ENCODE peak calls at places on chromosomes 4 and X, in nine cellular contexts. J is mesendoderm; G is uterus; V is body of pancreas; A is cardiac muscle cell; U is psoas muscle; B is effector memory CD4-positive, alpha-beta T cell; T is adrenal gland; H is adipocyte. E is an unnamed sample.

GRCh38 chr4:42653606-42654560 is 3.0 kb downstream of the ATP8A1 start:
- DNase-seq in J (no peak), G (no peak), V (peak; percentile 23), A (no peak), U (no peak), B (no peak), T (peak; percentile 23), H (no peak), E (no peak)

GRCh38 chr4:2159931-2160330 is 82.0 kb downstream of the HAUS3 start:
- DNase-seq in J (peak; percentile 12), G (no peak), V (no peak), A (peak; percentile 22), U (no peak), B (no peak), T (no peak), H (no peak), E (no peak)

GRCh38 chrX:100447563-100448397 is 37.7 kb upstream of the PCDH19 start:
- DNase-seq in J (peak; percentile 55), G (peak; percentile 17), V (peak; percentile 52), A (peak; percentile 38), U (peak; percentile 29), B (no peak), T (peak; percentile 30), H (peak; percentile 54), E (no peak)

GRCh38 chr4:86664959-86665358 is 70.8 kb downstream of the PTPN13 start:
- DNase-seq in J (peak; percentile 30), G (no peak), V (no peak), A (peak; percentile 84), U (no peak), B (no peak), T (no peak), H (peak; percentile 35), E (no peak)

GRCh38 chrX:53086464-53086863 is 4.3 kb downstream of the TSPYL2 start:
- DNase-seq in J (no peak), G (peak; percentile 67), V (peak; percentile 81), A (peak; percentile 59), U (no peak), B (no peak), T (peak; percentile 86), H (no peak), E (no peak)

GRCh38 chr4:85496933-85497332 is 22.0 kb downstream of the ARHGAP24 start:
- DNase-seq in J (no peak), G (no peak), V (no peak), A (peak; percentile 68), U (no peak), B (no peak), T (no peak), H (peak; percentile 76), E (no peak)

GRCh38 chr4:8730159-8730558 is 137.6 kb downstream of the CPZ start:
- DNase-seq in J (no peak), G (no peak), V (no peak), A (no peak), U (no peak), B (no peak), T (no peak), H (no peak), E (no peak)

GRCh38 chr4:169009281-169010124 is 552 bp downstream of the CBR4 start:
- DNase-seq in J (peak; percentile 75), G (peak; percentile 74), V (peak; percentile 76), A (peak; percentile 68), U (peak; percentile 63), B (peak; percentile 38), T (peak; percentile 66), H (peak; percentile 71), E (peak; percentile 33)

GRCh38 chr4:21728231-21728758 is 220.3 kb downstream of the KCNIP4 start:
- DNase-seq in J (no peak), G (no peak), V (no peak), A (no peak), U (no peak), B (no peak), T (no peak), H (no peak), E (no peak)

GRCh38 chr4:21733894-21734630 is 214.5 kb downstream of the KCNIP4 start:
- DNase-seq in J (no peak), G (no peak), V (no peak), A (no peak), U (no peak), B (no peak), T (no peak), H (no peak), E (no peak)
- H3K4me3 ChIP-seq in J (no peak overlapping the region), G (no peak overlapping the region), V (no peak overlapping the region), A (no peak overlapping the region), U (no peak overlapping the region), B (no peak overlapping the region), T (no peak overlapping the region), H (no peak overlapping the region), E (no peak overlapping the region)

GRCh38 chrX:153939573-153939972 is 4.7 kb upstream of the NAA10 start:
- DNase-seq in J (no peak), G (no peak), V (no peak), A (no peak), U (no peak), B (no peak), T (no peak), H (no peak), E (no peak)

GRCh38 chrX:153937056-153937455 is 2.2 kb upstream of the NAA10 start:
- DNase-seq in J (no peak), G (no peak), V (no peak), A (no peak), U (no peak), B (no peak), T (no peak), H (no peak), E (no peak)

GRCh38 chrX:153941331-153942252 is 2.9 kb downstream of the RENBP start:
- DNase-seq in J (peak; percentile 59), G (no peak), V (no peak), A (no peak), U (no peak), B (no peak), T (no peak), H (no peak), E (no peak)

GRCh38 chrX:153935326-153935851 is 552 bp upstream of the NAA10 start:
- DNase-seq in J (peak; percentile 42), G (no peak), V (no peak), A (no peak), U (no peak), B (no peak), T (no peak), H (no peak), E (no peak)

DNA sequence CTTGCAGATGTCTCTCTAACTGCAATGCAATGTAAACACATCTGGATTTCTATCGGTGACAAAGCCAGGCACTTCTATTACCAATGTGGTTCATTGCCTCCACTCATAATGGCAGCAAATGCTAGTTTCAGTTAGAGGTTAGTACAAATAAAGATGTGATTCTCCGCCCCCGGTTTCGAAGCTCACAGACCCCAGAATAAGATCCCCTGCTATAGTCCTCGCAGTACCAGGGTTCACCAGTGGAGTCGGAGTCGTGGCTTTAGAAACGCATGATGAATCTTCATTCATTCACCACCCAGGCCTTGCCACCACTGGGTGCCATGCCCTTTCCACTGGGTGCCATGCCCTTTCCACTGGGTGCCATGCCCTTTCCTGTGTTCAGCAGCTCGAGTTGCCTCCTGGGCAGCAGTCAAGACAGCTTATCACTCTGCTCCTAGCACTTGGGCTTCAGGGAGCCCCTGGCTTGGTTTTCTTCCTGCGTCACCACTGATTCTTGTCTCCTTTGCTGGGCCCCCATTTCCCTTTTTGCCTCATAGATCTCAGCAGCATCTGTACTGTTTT is 3.5 kb upstream of the NAA10 start:
- DNase-seq in J (no peak), G (no peak), V (no peak), A (no peak), U (no peak), B (no peak), T (no peak), H (no peak), E (no peak)
- H3K4me1 ChIP-seq in J (no peaks in the 10 kb centered on the region), G (no peaks in the 10 kb centered on the region), V (peaks cover 7% of the 10 kb centered on the region), A (no peaks in the 10 kb centered on the region), U (peaks cover 14% of the 10 kb centered on the region), B (peaks cover 2% of the 10 kb centered on the region), T (peaks cover 16% of the 10 kb centered on the region), H (peaks cover 3% of the 10 kb centered on the region), E (peaks cover 17% of the 10 kb centered on the region)

GRCh38 chr4:24322986-24323385 is 261.4 kb downstream of the DHX15 start:
- DNase-seq in J (peak; percentile 18), G (no peak), V (no peak), A (no peak), U (no peak), B (no peak), T (no peak), H (no peak), E (no peak)

GRCh38 chr4:24322517-24322916 is 261.8 kb downstream of the DHX15 start:
- DNase-seq in J (peak; percentile 67), G (no peak), V (no peak), A (no peak), U (no peak), B (no peak), T (no peak), H (no peak), E (no peak)

GRCh38 chr4:24321637-24322036 is 262.7 kb downstream of the DHX15 start:
- DNase-seq in J (peak; percentile 47), G (no peak), V (no peak), A (no peak), U (no peak), B (no peak), T (no peak), H (no peak), E (no peak)

GRCh38 chr4:24321151-24321550 is 263.2 kb downstream of the DHX15 start:
- DNase-seq in J (no peak), G (no peak), V (no peak), A (peak; percentile 3), U (no peak), B (no peak), T (no peak), H (no peak), E (no peak)
- H3K4me3 ChIP-seq in J (no peak overlapping the region), G (no peak overlapping the region), V (no peak overlapping the region), A (no peak overlapping the region), U (no peak overlapping the region), B (no peak overlapping the region), T (no peak overlapping the region), H (no peak overlapping the region), E (no peak overlapping the region)

GRCh38 chrX:11423949-11424348 is 130.7 kb downstream of the AMELX start:
- DNase-seq in J (no peak), G (no peak), V (no peak), A (no peak), U (no peak), B (no peak), T (no peak), H (no peak), E (no peak)

GRCh38 chrX:11427082-11428033 is 134.1 kb downstream of the AMELX start:
- DNase-seq in J (peak; percentile 22), G (peak; percentile 36), V (peak; percentile 46), A (peak; percentile 54), U (peak; percentile 58), B (no peak), T (no peak), H (peak; percentile 59), E (no peak)

GRCh38 chrX:11423362-11423818 is 130.2 kb downstream of the AMELX start:
- DNase-seq in J (peak; percentile 4), G (no peak), V (peak; percentile 11), A (peak; percentile 80), U (peak; percentile 15), B (no peak), T (peak; percentile 39), H (no peak), E (no peak)

GRCh38 chrX:11426712-11427081 is 133.5 kb downstream of the AMELX start:
- DNase-seq in J (no peak), G (no peak), V (no peak), A (no peak), U (no peak), B (no peak), T (no peak), H (no peak), E (no peak)

DNA sequence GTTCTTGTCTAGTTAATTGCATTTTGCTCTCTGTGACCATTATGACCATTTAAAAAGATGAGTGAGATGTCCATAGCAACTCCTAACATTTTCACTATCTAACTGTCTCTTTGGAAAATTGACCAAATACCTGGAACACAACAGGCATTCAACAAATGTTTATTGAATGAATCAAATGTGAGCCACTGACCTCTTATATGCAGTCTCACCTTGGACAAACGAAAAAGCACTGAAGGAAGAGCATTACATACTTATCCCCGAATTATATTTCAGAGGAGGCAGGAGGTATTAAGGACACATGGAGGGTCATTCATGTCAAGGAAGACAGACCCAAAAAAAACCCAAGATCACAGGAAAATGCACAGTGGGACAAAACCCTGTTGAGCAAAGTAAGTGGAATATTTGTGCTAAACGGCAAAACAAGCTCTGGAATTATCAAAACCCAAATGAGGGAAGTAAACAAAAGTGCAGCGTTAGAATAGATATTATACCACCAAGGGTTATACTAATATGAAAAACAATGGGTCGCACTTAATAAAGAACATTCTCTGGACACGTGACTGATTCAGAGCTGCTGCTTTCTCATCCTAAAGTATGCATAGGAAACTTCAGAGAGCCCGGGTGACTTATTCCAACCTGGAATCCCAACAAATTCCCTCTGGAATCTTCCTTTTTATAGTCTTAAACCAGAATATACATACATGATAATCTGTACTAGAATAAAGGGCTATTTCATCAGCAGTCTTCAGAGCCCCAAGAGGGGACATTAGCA is 131.9 kb downstream of the AMELX start:
- DNase-seq in J (no peak), G (no peak), V (no peak), A (no peak), U (no peak), B (no peak), T (no peak), H (no peak), E (no peak)
- H3K4me1 ChIP-seq in J (no peaks in the 10 kb centered on the region), G (no peaks in the 10 kb centered on the region), V (no peaks in the 10 kb centered on the region), A (peaks cover 4% of the 10 kb centered on the region), U (no peaks in the 10 kb centered on the region), B (no peaks in the 10 kb centered on the region), T (no peaks in the 10 kb centered on the region), H (peaks cover 10% of the 10 kb centered on the region), E (no peaks in the 10 kb centered on the region)